ENCODE peak calls at places on chromosomes 5 and 9, in six cellular contexts. H, L, G, O, K and R are unnamed samples.

GRCh38 chr5:143887302-143887638 is 75.3 kb downstream of the HMHB1 start:
- DNase-seq in K (peak; percentile 52), O (peak; percentile 26), G (peak; percentile 66), L (no peak), H (peak; percentile 46), R (no peak)

GRCh38 chr9:38393128-38393809 is 767 bp downstream of the ALDH1B1 start:
- DNase-seq in G (no peak), L (no peak), K (no peak), O (no peak), H (no peak), R (no peak)

GRCh38 chr9:35689601-35690446 is at the start of gene TPM2:
- DNase-seq in O (peak; percentile 80), K (peak; percentile 56), G (no peak), H (peak; percentile 93), L (no peak), R (no peak)

GRCh38 chr5:425714-426113 is 17.3 kb upstream of the EXOC3 start:
- DNase-seq in L (no peak), O (no peak), G (no peak), K (no peak), H (no peak), R (peak; percentile 34)

GRCh38 chr9:2634158-2634557 is 12.6 kb downstream of the VLDLR start:
- DNase-seq in O (no peak), H (no peak), L (no peak), G (no peak), K (no peak), R (no peak)

GRCh38 chr9:108468364-108468763 is 387.4 kb downstream of the ACTL7B start:
- DNase-seq in O (no peak), K (peak; percentile 57), L (no peak), G (no peak), H (peak; percentile 4), R (peak; percentile 75)

GRCh38 chr5:13328316-13328715 is 616.2 kb downstream of the DNAH5 start:
- DNase-seq in H (no peak), K (no peak), G (no peak), L (no peak), O (no peak), R (no peak)

GRCh38 chr5:148091991-148092964 is 28.5 kb downstream of the SPINK5 start:
- DNase-seq in L (no peak), H (no peak), O (no peak), K (no peak), G (no peak), R (no peak)

GRCh38 chr9:117414220-117414905 is 494 bp downstream of the ASTN2 start:
- DNase-seq in K (no peak), G (peak; percentile 77), O (no peak), H (peak; percentile 64), L (peak; percentile 80), R (peak; percentile 79)

GRCh38 chr5:133873454-133873853 is 95.0 kb downstream of the C5orf15 start:
- DNase-seq in H (no peak), L (no peak), K (no peak), O (no peak), G (no peak), R (no peak)

GRCh38 chr9:74125916-74126315 is 371.2 kb upstream of the RORB start:
- DNase-seq in L (no peak), K (no peak), H (no peak), G (no peak), O (no peak), R (no peak)

GRCh38 chr5:175572922-175573321 is 84.9 kb upstream of the HRH2 start:
- DNase-seq in O (no peak), G (no peak), K (no peak), L (no peak), H (no peak), R (no peak)

GRCh38 chr5:151413800-151414199 is 33.6 kb upstream of the SLC36A1 start:
- DNase-seq in O (no peak), H (no peak), L (no peak), G (no peak), K (no peak), R (no peak)

GRCh38 chr9:133428579-133429215 is 6.5 kb downstream of the ADAMTS13 start:
- DNase-seq in O (no peak), G (peak; percentile 66), K (no peak), H (peak; percentile 76), L (no peak), R (peak; percentile 50)

GRCh38 chr5:130400091-130400490 is 495.8 kb downstream of the CHSY3 start:
- DNase-seq in G (no peak), K (no peak), L (no peak), H (no peak), O (no peak), R (no peak)

GRCh38 chr5:160959804-160960203 is 107.8 kb upstream of the ATP10B start:
- DNase-seq in L (no peak), G (peak; percentile 85), K (peak; percentile 78), H (no peak), O (no peak), R (no peak)

GRCh38 chr9:107486674-107487520 is 2.7 kb downstream of the KLF4 start:
- DNase-seq in G (no peak), H (no peak), K (peak; percentile 51), L (no peak), O (no peak), R (no peak)

GRCh38 chr5:74063821-74064598 is 438.0 kb downstream of the ARHGEF28 start:
- DNase-seq in O (no peak), H (no peak), G (no peak), K (no peak), L (no peak), R (no peak)

GRCh38 chr9:37949576-37949975 is 45.6 kb upstream of the SLC25A51 start:
- DNase-seq in L (no peak), G (no peak), K (peak; percentile 47), O (no peak), H (no peak), R (no peak)

GRCh38 chr5:174446446-174446845 is 277.9 kb upstream of the MSX2 start:
- DNase-seq in H (no peak), G (no peak), O (no peak), L (no peak), K (no peak), R (no peak)

GRCh38 chr9:87548159-87548558 is 50.5 kb downstream of the DAPK1 start:
- DNase-seq in O (no peak), H (no peak), L (no peak), K (no peak), G (no peak), R (no peak)

GRCh38 chr5:169162407-169162806 is 138.5 kb downstream of the SLIT3 start:
- DNase-seq in O (no peak), L (no peak), G (no peak), K (no peak), H (no peak), R (no peak)

GRCh38 chr5:66582499-66582898 is 13.7 kb upstream of the MAST4 start:
- DNase-seq in K (no peak), H (no peak), L (no peak), O (no peak), G (no peak), R (no peak)

GRCh38 chr9:110575169-110575568 is 4.4 kb downstream of the SVEP1 start:
- DNase-seq in L (no peak), G (no peak), K (no peak), H (no peak), O (peak; percentile 53), R (no peak)

DNA sequence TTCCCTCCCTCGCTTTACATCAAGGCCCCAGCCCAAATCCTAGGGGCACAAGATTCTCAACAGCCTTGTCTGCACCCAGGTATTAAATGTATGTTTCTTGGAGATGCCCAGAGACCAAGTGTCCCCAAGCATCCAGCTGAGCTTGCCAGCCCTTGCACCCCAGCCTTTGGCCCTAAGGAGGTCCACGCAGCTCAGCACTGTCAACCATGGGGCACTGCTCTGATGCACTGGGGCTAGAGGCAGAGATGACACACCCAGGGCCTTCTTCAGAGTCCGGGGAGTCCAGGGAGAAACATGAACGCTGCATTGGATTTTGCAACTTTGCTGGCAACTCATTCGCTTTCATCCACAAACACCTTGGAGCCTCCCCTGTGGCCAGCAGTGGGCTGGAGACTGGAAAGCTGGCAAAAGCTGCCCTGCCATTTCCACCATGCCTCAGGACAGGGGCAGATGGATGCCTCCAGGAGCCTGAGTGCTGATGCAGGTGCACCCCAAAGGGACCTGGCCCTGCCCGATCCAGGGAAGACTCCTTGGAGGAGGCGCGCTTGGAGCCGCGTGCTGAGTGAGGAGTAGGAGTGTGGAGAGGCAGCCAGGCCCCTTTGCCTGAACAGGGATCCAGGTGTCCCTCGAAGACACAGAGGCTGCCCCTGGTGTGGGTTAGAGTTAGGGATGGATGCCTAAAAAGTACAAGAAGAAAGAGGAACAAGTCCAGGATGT is 19.3 kb downstream of the PAEP start:
- DNase-seq in O (no peak), K (no peak), H (no peak), L (no peak), G (no peak), R (no peak)
- H3K27me3 ChIP-seq in O (no peaks in the 10 kb centered on the region), K (peaks cover 4% of the 10 kb centered on the region), H (no peaks in the 10 kb centered on the region), L (no peaks in the 10 kb centered on the region), G (no peaks in the 10 kb centered on the region), R (no peaks in the 10 kb centered on the region)

GRCh38 chr9:115733736-115734135 is 419.9 kb upstream of the PAPPA start:
- DNase-seq in K (no peak), G (no peak), H (no peak), O (no peak), L (no peak), R (no peak)
- H3K9me3 ChIP-seq in K (peaks cover 6% of the 10 kb centered on the region), G (no peaks in the 10 kb centered on the region), H (no peaks in the 10 kb centered on the region), O (no peaks in the 10 kb centered on the region), L (peaks cover 6% of the 10 kb centered on the region), R (no peaks in the 10 kb centered on the region)

DNA sequence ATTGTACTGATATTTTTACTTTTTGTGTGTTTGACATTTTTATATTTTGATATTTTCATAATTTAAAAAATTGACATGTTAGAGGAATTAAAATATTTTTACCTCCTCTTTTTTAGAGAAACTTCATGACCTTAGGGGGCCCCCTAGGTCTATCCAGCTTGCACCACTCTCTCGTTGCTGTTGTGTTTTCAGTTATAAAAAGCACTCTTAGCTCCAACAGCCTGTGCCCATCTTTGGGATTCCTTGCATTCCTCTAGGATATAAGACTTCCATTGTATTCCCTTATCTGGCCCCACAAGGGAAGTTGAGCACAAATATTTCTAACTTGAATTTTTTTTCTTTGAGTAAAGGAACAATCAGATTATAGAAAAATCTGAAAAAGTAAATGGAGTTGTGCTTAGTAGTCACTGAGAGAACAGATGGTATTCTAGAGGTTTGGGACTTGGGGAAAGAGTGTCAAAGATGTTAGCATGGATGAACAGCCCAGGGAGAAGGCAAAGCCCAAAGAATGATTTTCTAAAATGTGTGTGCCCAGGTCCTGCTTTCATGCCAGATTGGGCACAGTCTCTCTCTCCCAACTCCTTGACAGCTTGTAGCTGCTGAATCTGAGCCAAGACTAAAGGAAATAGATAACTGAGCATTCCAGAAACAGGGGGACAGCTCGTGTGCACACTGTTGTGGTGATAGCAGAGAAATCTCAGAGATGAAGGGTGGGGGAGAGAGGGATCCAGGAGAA is 245.5 kb downstream of the SH3GL2 start:
- DNase-seq in O (no peak), G (no peak), K (no peak), H (peak; percentile 34), L (no peak), R (no peak)
- TF ChIP-seq CTCF in O (no peak), G (no peak), K (no peak), H (peak; percentile 24), L (no peak), R (no peak)

GRCh38 chr5:177982956-177983355 is 13.1 kb downstream of the PROP1 start:
- DNase-seq in H (no peak), L (no peak), G (no peak), K (no peak), O (no peak), R (no peak)

GRCh38 chr5:177982072-177982727 is 13.8 kb downstream of the PROP1 start:
- DNase-seq in L (no peak), G (peak; percentile 77), K (peak; percentile 57), O (no peak), H (peak; percentile 19), R (peak; percentile 15)

GRCh38 chr5:177983763-177984564 is 12.1 kb downstream of the PROP1 start:
- DNase-seq in O (no peak), H (no peak), L (no peak), G (no peak), K (no peak), R (no peak)

GRCh38 chr5:177981296-177982071 is 14.6 kb downstream of the PROP1 start:
- DNase-seq in K (no peak), G (no peak), O (no peak), L (no peak), H (no peak), R (no peak)

GRCh38 chr5:177980776-177981175 is 15.3 kb downstream of the PROP1 start:
- DNase-seq in H (peak; percentile 35), O (no peak), L (no peak), K (no peak), G (no peak), R (no peak)
- H3K27me3 ChIP-seq in H (peaks cover 32% of the 10 kb centered on the region), O (no peaks in the 10 kb centered on the region), L (peaks cover 34% of the 10 kb centered on the region), K (peaks cover 51% of the 10 kb centered on the region), G (no peaks in the 10 kb centered on the region), R (no peaks in the 10 kb centered on the region)